ENCODE peak calls at places on chromosomes 7 and 10, in nine cellular contexts. S is astrocyte of the spinal cord; V is bronchial epithelial cell; A is psoas muscle; L is naive thymus-derived CD4-positive, alpha-beta T cell; Q is T-helper 1 cell; T is foreskin fibroblast; F is H9; X is IMR-90. Z is an unnamed sample.
A peak's percentile ranks its signal among the peaks of the same experiment; 100 is the strongest.

GRCh38 chr7:4613855-4614548 is 68.1 kb upstream of the FOXK1 start:
- DNase-seq in S (peak; percentile 65), V (peak; percentile 79), A (peak; percentile 70), L (no peak), Q (no peak), T (peak; percentile 70), F (no peak), X (peak; percentile 75), Z (no peak)

GRCh38 chr7:104943502-104944343 is 70.3 kb upstream of the KMT2E start:
- DNase-seq in S (peak; percentile 71), V (peak; percentile 72), A (no peak), L (peak; percentile 73), Q (peak; percentile 65), T (no peak), F (no peak), X (no peak), Z (peak; percentile 22)

GRCh38 chr7:51606601-51607154 is 290.1 kb upstream of the COBL start:
- DNase-seq in S (no peak), V (no peak), A (no peak), L (no peak), Q (no peak), T (no peak), F (no peak), X (no peak), Z (no peak)

GRCh38 chr7:99622596-99622995 is 5.8 kb downstream of the ZSCAN25 start:
- DNase-seq in S (no peak), V (peak; percentile 21), A (no peak), L (no peak), Q (no peak), T (no peak), F (no peak), X (no peak), Z (no peak)

GRCh38 chr10:4656576-4657194 is 169.3 kb upstream of the AKR1E2 start:
- DNase-seq in S (peak; percentile 82), V (no peak), A (peak; percentile 63), L (peak; percentile 34), Q (peak; percentile 25), T (peak; percentile 54), F (peak; percentile 42), X (peak; percentile 67), Z (peak; percentile 76)

GRCh38 chr10:7084255-7085005 is 326.4 kb downstream of the SFMBT2 start:
- DNase-seq in S (peak; percentile 15), V (no peak), A (no peak), L (no peak), Q (no peak), T (no peak), F (no peak), X (peak; percentile 33), Z (peak; percentile 13)

GRCh38 chr10:46020871-46021553 is 9.4 kb downstream of the NCOA4 start:
- DNase-seq in S (peak; percentile 55), V (peak; percentile 78), A (no peak), L (no peak), Q (no peak), T (peak; percentile 62), F (no peak), X (peak; percentile 89), Z (peak; percentile 91)

GRCh38 chr10:62037166-62037831 is 135.8 kb downstream of the ARID5B start:
- DNase-seq in S (peak; percentile 61), V (peak; percentile 77), A (no peak), L (no peak), Q (no peak), T (peak; percentile 71), F (no peak), X (peak; percentile 72), Z (peak; percentile 72)

GRCh38 chr7:138460176-138460648 is at the start of gene TRIM24:
- DNase-seq in S (no peak), V (no peak), A (peak; percentile 99), L (peak; percentile 93), Q (peak; percentile 98), T (no peak), F (no peak), X (peak; percentile 96), Z (no peak)

GRCh38 chr7:27174077-27175004 is at the start of gene HOXA10:
- DNase-seq in S (no peak), V (no peak), A (peak; percentile 70), L (peak; percentile 19), Q (no peak), T (no peak), F (peak; percentile 52), X (no peak), Z (no peak)

GRCh38 chr7:665751-666453 is 60.6 kb upstream of the DNAAF5 start:
- DNase-seq in S (no peak), V (no peak), A (no peak), L (no peak), Q (no peak), T (peak; percentile 29), F (peak; percentile 72), X (no peak), Z (no peak)

GRCh38 chr7:47241112-47242065 is 340.5 kb downstream of the TNS3 start:
- DNase-seq in S (no peak), V (peak; percentile 7), A (no peak), L (no peak), Q (no peak), T (no peak), F (no peak), X (no peak), Z (no peak)